ENCODE peak calls at places on chromosomes 13 and 19, in seven cellular contexts. K is left ventricle myocardium inferior, S is K562, D is psoas muscle, P is ovary, E is lower lobe of right lung, Y is thoracic aorta. Z is an unnamed sample. For H3K4me1, the result is how much of the 10 kb centered on the place peaks cover.

GRCh38 chr19:13208131-13208963 is 58.1 kb downstream of the IER2 start:
- DNase-seq in K (peak), S (no peak), D (no peak), P (peak), E (peak), Y (no peak), Z (no peak)

GRCh38 chr19:56350416-56351045 is 35.9 kb upstream of the ZSCAN5A start:
- DNase-seq in K (no peak), S (peak), D (no peak), P (no peak), E (no peak), Y (no peak), Z (peak)

GRCh38 chr13:27728271-27728670 is 64.0 kb upstream of the GSX1 start:
- DNase-seq in K (no peak), S (no peak), D (no peak), P (no peak), E (no peak), Y (no peak), Z (no peak)

GRCh38 chr13:113579686-113580085 is 4.9 kb upstream of the TFDP1 start:
- DNase-seq in K (no peak), S (no peak), D (peak), P (peak), E (peak), Y (no peak), Z (no peak)

GRCh38 chr13:26977541-26977940 is 194.1 kb downstream of the USP12 start:
- DNase-seq in K (no peak), S (no peak), D (no peak), P (no peak), E (no peak), Y (no peak), Z (no peak)

GRCh38 chr19:56258272-56258671 is 14.3 kb upstream of the EDDM13 start:
- DNase-seq in K (no peak), S (peak), D (no peak), P (no peak), E (no peak), Y (no peak), Z (no peak)

GRCh38 chr13:98350746-98351330 is 173.8 kb upstream of the RNF113B start:
- DNase-seq in K (no peak), S (no peak), D (no peak), P (no peak), E (no peak), Y (no peak), Z (no peak)

GRCh38 chr13:25927363-25927762 is 124.5 kb downstream of the SHISA2 start:
- DNase-seq in K (no peak), S (no peak), D (no peak), P (no peak), E (no peak), Y (no peak), Z (no peak)

GRCh38 chr19:19211499-19212432 is at the start of gene NCAN:
- DNase-seq in K (no peak), S (peak), D (no peak), P (no peak), E (no peak), Y (no peak), Z (no peak)

GRCh38 chr19:13150919-13151604 is 851 bp downstream of the IER2 start:
- DNase-seq in K (peak), S (peak), D (no peak), P (peak), E (no peak), Y (no peak), Z (no peak)

GRCh38 chr19:3801412-3802096 is 15.4 kb upstream of the MATK start:
- DNase-seq in K (peak), S (peak), D (no peak), P (peak), E (peak), Y (no peak), Z (peak)

GRCh38 chr19:925912-926594 is at the start of gene ARID3A:
- DNase-seq in K (peak), S (no peak), D (peak), P (no peak), E (no peak), Y (no peak), Z (peak)

GRCh38 chr13:33490461-33491327 is 205.1 kb upstream of the STARD13 start:
- DNase-seq in K (no peak), S (peak), D (no peak), P (no peak), E (no peak), Y (no peak), Z (no peak)

GRCh38 chr13:26656919-26657318 is 99.4 kb downstream of the WASF3 start:
- DNase-seq in K (no peak), S (no peak), D (no peak), P (no peak), E (no peak), Y (no peak), Z (no peak)

GRCh38 chr19:4229179-4229931 is at the start of gene EBI3:
- DNase-seq in K (peak), S (peak), D (no peak), P (no peak), E (no peak), Y (no peak), Z (no peak)

GRCh38 chr19:41350735-41351338 is 2.9 kb downstream of the TGFB1 start:
- DNase-seq in K (no peak), S (peak), D (no peak), P (no peak), E (no peak), Y (no peak), Z (no peak)

GRCh38 chr19:49106648-49107135 is 7.5 kb upstream of the LIN7B start:
- DNase-seq in K (peak), S (peak), D (peak), P (peak), E (peak), Y (no peak), Z (peak)

GRCh38 chr19:6737873-6738725 is 719 bp upstream of the GPR108 start:
- DNase-seq in K (peak), S (peak), D (peak), P (peak), E (peak), Y (peak), Z (peak)

GRCh38 chr13:26465514-26465913 is 92.0 kb upstream of the WASF3 start:
- DNase-seq in K (peak), S (no peak), D (peak), P (no peak), E (no peak), Y (no peak), Z (no peak)

GRCh38 chr13:90968510-90968909 is 379.0 kb upstream of the MIR17HG start:
- DNase-seq in K (no peak), S (no peak), D (no peak), P (no peak), E (no peak), Y (no peak), Z (peak)

GRCh38 chr19:47414469-47414868 is 4.9 kb downstream of the MEIS3 start:
- DNase-seq in K (no peak), S (peak), D (no peak), P (no peak), E (no peak), Y (no peak), Z (peak)

GRCh38 chr13:42041017-42041683 is 7.3 kb upstream of the DGKH start:
- DNase-seq in K (peak), S (peak), D (peak), P (peak), E (peak), Y (no peak), Z (peak)

GRCh38 chr19:35518313-35518712 is 4.9 kb upstream of the DMKN start:
- DNase-seq in K (no peak), S (no peak), D (no peak), P (no peak), E (no peak), Y (no peak), Z (no peak)

GRCh38 chr19:55149078-55150003 is at the start of gene TNNT1:
- DNase-seq in K (peak), S (peak), D (peak), P (no peak), E (no peak), Y (no peak), Z (no peak)

GRCh38 chr19:1223018-1223855 is 14.6 kb downstream of the CBARP start:
- DNase-seq in K (no peak), S (no peak), D (peak), P (no peak), E (no peak), Y (no peak), Z (peak)

GRCh38 chr13:45051315-45051714 is 62.0 kb downstream of the GPALPP1 start:
- DNase-seq in K (no peak), S (no peak), D (no peak), P (no peak), E (no peak), Y (no peak), Z (no peak)

GRCh38 chr13:93079294-93079693 is 147.3 kb upstream of the GPC6 start:
- DNase-seq in K (no peak), S (no peak), D (no peak), P (no peak), E (no peak), Y (no peak), Z (peak)

GRCh38 chr19:961866-962620 is 22.1 kb upstream of the WDR18 start:
- DNase-seq in K (no peak), S (peak), D (no peak), P (no peak), E (no peak), Y (no peak), Z (no peak)

GRCh38 chr13:34513526-34513925 is 428.5 kb upstream of the NBEA start:
- DNase-seq in K (no peak), S (no peak), D (no peak), P (no peak), E (no peak), Y (no peak), Z (no peak)

GRCh38 chr19:38639679-38640078 is 7.8 kb upstream of the ACTN4 start:
- DNase-seq in K (no peak), S (no peak), D (no peak), P (no peak), E (no peak), Y (no peak), Z (no peak)
- H3K4me1 ChIP-seq in K (half or more), S (under half), D (under half), P (under half), E (under half), Y (under half), Z (under half)

GRCh38 chr13:30453727-30454126 is 12.0 kb downstream of the HMGB1 start:
- DNase-seq in K (no peak), S (no peak), D (no peak), P (no peak), E (no peak), Y (no peak), Z (no peak)
- TF ChIP-seq CTCF in K (no peak), S (no peak), D (peak), P (no peak), E (no peak), Y (no peak), Z (peak)

GRCh38 chr19:11155373-11156120 is at the start of gene SPC24:
- DNase-seq in K (peak), S (peak), D (peak), P (peak), E (peak), Y (peak), Z (peak)
- H3K4me1 ChIP-seq in K (half or more), S (under half), D (under half), P (under half), E (half or more), Y (half or more), Z (under half)

GRCh38 chr19:29031216-29031615 is 181.7 kb downstream of the UQCRFS1 start:
- DNase-seq in K (no peak), S (no peak), D (no peak), P (no peak), E (no peak), Y (no peak), Z (no peak)
- TF ChIP-seq CTCF in K (no peak), S (no peak), D (no peak), P (no peak), E (no peak), Y (no peak), Z (no peak)

GRCh38 chr19:33375760-33376159 is 2.3 kb downstream of the CEBPG start:
- DNase-seq in K (no peak), S (no peak), D (no peak), P (no peak), E (no peak), Y (no peak), Z (no peak)
- H3K4me1 ChIP-seq in K (half or more), S (under half), D (under half), P (under half), E (under half), Y (under half), Z (under half)

GRCh38 chr19:5680083-5680436 is 256 bp downstream of the MICOS13 start:
- DNase-seq in K (no peak), S (no peak), D (peak), P (no peak), E (peak), Y (no peak), Z (no peak)
- TF ChIP-seq CTCF in K (no peak), S (no peak), D (no peak), P (no peak), E (no peak), Y (no peak), Z (no peak)

DNA sequence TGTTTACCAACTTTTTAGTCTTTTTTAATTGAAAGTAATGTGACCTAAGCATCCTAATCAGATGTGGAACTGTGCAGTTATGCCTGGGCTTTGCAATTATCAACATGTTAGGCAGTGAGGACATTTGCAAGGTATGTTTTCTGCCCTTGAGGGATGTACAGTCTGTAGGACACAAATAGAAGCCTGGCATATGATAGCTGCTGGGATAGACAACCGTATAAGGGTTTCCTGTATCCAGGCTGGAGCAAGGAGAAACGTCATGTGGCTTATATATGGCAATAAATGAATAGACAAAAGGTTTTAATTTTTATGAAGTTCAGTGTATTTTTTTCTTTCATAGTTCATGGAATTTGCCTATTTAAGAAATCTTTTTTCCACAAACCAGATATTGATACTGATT is 2.0 kb upstream of the VPS36 start:
- DNase-seq in K (no peak), S (no peak), D (no peak), P (no peak), E (no peak), Y (no peak), Z (no peak)
- H3K4me1 ChIP-seq in K (half or more), S (under half), D (under half), P (under half), E (under half), Y (under half), Z (under half)

GRCh38 chr19:45508931-45509691 is 1.8 kb downstream of the VASP start:
- DNase-seq in K (peak), S (peak), D (peak), P (peak), E (peak), Y (peak), Z (peak)
- TF ChIP-seq CTCF in K (no peak), S (no peak), D (no peak), P (no peak), E (no peak), Y (peak), Z (no peak)

DNA sequence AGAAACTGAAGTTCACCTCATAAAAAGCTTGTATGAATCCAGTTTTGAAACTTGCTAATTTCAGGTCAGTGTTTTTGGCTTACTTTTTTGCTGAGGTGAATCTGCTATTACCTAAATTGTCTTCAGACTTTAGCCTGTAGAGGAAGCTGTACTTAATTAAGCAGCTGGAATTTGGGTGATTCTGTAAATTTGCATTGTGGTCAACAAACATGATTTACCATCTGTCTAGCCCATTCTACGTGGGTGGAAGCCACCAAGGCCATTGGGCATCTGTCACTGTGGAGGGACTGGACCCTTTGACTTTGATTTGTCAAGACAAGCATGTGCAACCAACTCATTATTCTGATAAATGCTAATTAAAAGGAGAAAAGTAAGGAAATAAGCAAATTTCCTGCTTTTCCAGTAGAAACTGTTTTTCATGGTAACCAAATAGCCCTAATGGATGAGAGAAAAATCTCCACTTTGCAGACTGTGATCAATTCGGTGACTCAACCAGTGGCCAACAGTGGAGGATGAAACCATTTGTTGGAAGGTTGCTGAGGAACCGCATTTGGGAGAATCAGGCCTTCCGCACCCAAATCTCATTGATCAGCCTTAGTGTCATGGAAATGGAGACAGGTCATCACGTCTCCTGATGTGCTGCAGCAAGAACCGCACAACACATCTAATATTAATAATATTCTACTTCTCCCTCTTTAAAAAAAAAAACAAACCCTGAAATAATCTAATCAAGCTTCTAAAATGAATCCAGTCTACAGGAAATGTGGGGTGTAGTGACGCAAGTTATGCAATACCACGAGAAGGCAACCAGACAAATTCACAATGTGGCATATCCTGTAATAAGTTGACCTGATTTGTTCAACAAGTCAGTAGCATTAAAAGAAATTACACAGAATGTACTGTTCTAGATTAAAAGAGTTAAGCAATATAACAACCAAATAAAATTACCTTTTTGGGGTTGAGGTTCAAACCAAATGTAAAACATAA is 54.3 kb downstream of the GARRE1 start:
- DNase-seq in K (no peak), S (no peak), D (no peak), P (no peak), E (no peak), Y (no peak), Z (no peak)
- H3K4me1 ChIP-seq in K (half or more), S (under half), D (under half), P (under half), E (under half), Y (half or more), Z (under half)

Z was measured in BE2C.